ENCODE peak calls at places on chromosomes 4 and X, in seven cellular contexts. One of them, this sample, is unnamed.

GRCh38 chr4:99205104-99205979 is 13.7 kb downstream of the ADH6 start:
- DNase-seq in neural crest cell: no peak
- DNase-seq in stimulated activated CD8-positive, alpha-beta memory T cell treated with anti-CD3 and anti-CD28 coated beads, Interleukin-12 subunit alpha, Interleukin-12 subunit beta, amount 100 ng/mL, for 1 hour: no peak
- DNase-seq in iPS-NIHi11: peak
- DNase-seq in AG04449: no peak
- DNase-seq in GM18507: no peak
- DNase-seq in stimulated activated naive B cell treated with anti-CD40 and anti-IgM and Interleukin-4, amounts not matched to agents 10 μg/mL and 1 μg/mL and 100 μg/mL, for 72 hours: no peak
- DNase-seq in this sample: no peak

GRCh38 chrX:85084770-85085393 is 81.2 kb downstream of the APOOL start:
- DNase-seq in neural crest cell: peak
- DNase-seq in stimulated activated CD8-positive, alpha-beta memory T cell treated with anti-CD3 and anti-CD28 coated beads, Interleukin-12 subunit alpha, Interleukin-12 subunit beta, amount 100 ng/mL, for 1 hour: peak
- DNase-seq in iPS-NIHi11: peak
- DNase-seq in AG04449: no peak
- DNase-seq in GM18507: no peak
- DNase-seq in stimulated activated naive B cell treated with anti-CD40 and anti-IgM and Interleukin-4, amounts not matched to agents 10 μg/mL and 1 μg/mL and 100 μg/mL, for 72 hours: peak
- DNase-seq in this sample: no peak

GRCh38 chrX:133046601-133047000 is 50.3 kb downstream of the USP26 start:
- DNase-seq in neural crest cell: no peak
- DNase-seq in stimulated activated CD8-positive, alpha-beta memory T cell treated with anti-CD3 and anti-CD28 coated beads, Interleukin-12 subunit alpha, Interleukin-12 subunit beta, amount 100 ng/mL, for 1 hour: no peak
- DNase-seq in iPS-NIHi11: no peak
- DNase-seq in AG04449: no peak
- DNase-seq in GM18507: no peak
- DNase-seq in stimulated activated naive B cell treated with anti-CD40 and anti-IgM and Interleukin-4, amounts not matched to agents 10 μg/mL and 1 μg/mL and 100 μg/mL, for 72 hours: no peak
- DNase-seq in this sample: no peak

GRCh38 chrX:28847423-28847822 is 260.2 kb downstream of the IL1RAPL1 start:
- DNase-seq in neural crest cell: peak
- DNase-seq in stimulated activated CD8-positive, alpha-beta memory T cell treated with anti-CD3 and anti-CD28 coated beads, Interleukin-12 subunit alpha, Interleukin-12 subunit beta, amount 100 ng/mL, for 1 hour: no peak
- DNase-seq in iPS-NIHi11: peak
- DNase-seq in AG04449: no peak
- DNase-seq in GM18507: no peak
- DNase-seq in stimulated activated naive B cell treated with anti-CD40 and anti-IgM and Interleukin-4, amounts not matched to agents 10 μg/mL and 1 μg/mL and 100 μg/mL, for 72 hours: no peak
- DNase-seq in this sample: no peak

GRCh38 chr4:158025131-158025530 is 147.7 kb downstream of the GASK1B start:
- DNase-seq in neural crest cell: no peak
- DNase-seq in stimulated activated CD8-positive, alpha-beta memory T cell treated with anti-CD3 and anti-CD28 coated beads, Interleukin-12 subunit alpha, Interleukin-12 subunit beta, amount 100 ng/mL, for 1 hour: no peak
- DNase-seq in iPS-NIHi11: peak
- DNase-seq in AG04449: no peak
- DNase-seq in GM18507: no peak
- DNase-seq in stimulated activated naive B cell treated with anti-CD40 and anti-IgM and Interleukin-4, amounts not matched to agents 10 μg/mL and 1 μg/mL and 100 μg/mL, for 72 hours: no peak
- DNase-seq in this sample: no peak

GRCh38 chr4:72564184-72564583 is 4.8 kb downstream of the ADAMTS3 start:
- DNase-seq in neural crest cell: no peak
- DNase-seq in stimulated activated CD8-positive, alpha-beta memory T cell treated with anti-CD3 and anti-CD28 coated beads, Interleukin-12 subunit alpha, Interleukin-12 subunit beta, amount 100 ng/mL, for 1 hour: no peak
- DNase-seq in iPS-NIHi11: no peak
- DNase-seq in AG04449: no peak
- DNase-seq in GM18507: no peak
- DNase-seq in stimulated activated naive B cell treated with anti-CD40 and anti-IgM and Interleukin-4, amounts not matched to agents 10 μg/mL and 1 μg/mL and 100 μg/mL, for 72 hours: no peak
- DNase-seq in this sample: no peak

GRCh38 chr4:69617083-69617694 is 22.3 kb downstream of the UGT2A2 start:
- DNase-seq in neural crest cell: peak
- DNase-seq in stimulated activated CD8-positive, alpha-beta memory T cell treated with anti-CD3 and anti-CD28 coated beads, Interleukin-12 subunit alpha, Interleukin-12 subunit beta, amount 100 ng/mL, for 1 hour: no peak
- DNase-seq in iPS-NIHi11: peak
- DNase-seq in AG04449: no peak
- DNase-seq in GM18507: no peak
- DNase-seq in stimulated activated naive B cell treated with anti-CD40 and anti-IgM and Interleukin-4, amounts not matched to agents 10 μg/mL and 1 μg/mL and 100 μg/mL, for 72 hours: no peak
- DNase-seq in this sample: no peak

GRCh38 chr4:70895405-70895804 is 6.8 kb upstream of the MOB1B start:
- DNase-seq in neural crest cell: peak
- DNase-seq in stimulated activated CD8-positive, alpha-beta memory T cell treated with anti-CD3 and anti-CD28 coated beads, Interleukin-12 subunit alpha, Interleukin-12 subunit beta, amount 100 ng/mL, for 1 hour: no peak
- DNase-seq in iPS-NIHi11: no peak
- DNase-seq in AG04449: no peak
- DNase-seq in GM18507: no peak
- DNase-seq in stimulated activated naive B cell treated with anti-CD40 and anti-IgM and Interleukin-4, amounts not matched to agents 10 μg/mL and 1 μg/mL and 100 μg/mL, for 72 hours: no peak
- DNase-seq in this sample: no peak

GRCh38 chr4:151099976-151100417 is 569 bp downstream of the RPS3A start:
- DNase-seq in neural crest cell: no peak
- DNase-seq in stimulated activated CD8-positive, alpha-beta memory T cell treated with anti-CD3 and anti-CD28 coated beads, Interleukin-12 subunit alpha, Interleukin-12 subunit beta, amount 100 ng/mL, for 1 hour: no peak
- DNase-seq in iPS-NIHi11: peak
- DNase-seq in AG04449: no peak
- DNase-seq in GM18507: no peak
- DNase-seq in stimulated activated naive B cell treated with anti-CD40 and anti-IgM and Interleukin-4, amounts not matched to agents 10 μg/mL and 1 μg/mL and 100 μg/mL, for 72 hours: no peak
- DNase-seq in this sample: no peak

GRCh38 chr4:179695175-179695574 is 2252.9 kb upstream of the AGA start:
- DNase-seq in neural crest cell: no peak
- DNase-seq in stimulated activated CD8-positive, alpha-beta memory T cell treated with anti-CD3 and anti-CD28 coated beads, Interleukin-12 subunit alpha, Interleukin-12 subunit beta, amount 100 ng/mL, for 1 hour: no peak
- DNase-seq in iPS-NIHi11: no peak
- DNase-seq in AG04449: no peak
- DNase-seq in GM18507: no peak
- DNase-seq in stimulated activated naive B cell treated with anti-CD40 and anti-IgM and Interleukin-4, amounts not matched to agents 10 μg/mL and 1 μg/mL and 100 μg/mL, for 72 hours: no peak
- DNase-seq in this sample: no peak

GRCh38 chr4:94546949-94547348 is 95.2 kb downstream of the PDLIM5 start:
- DNase-seq in neural crest cell: no peak
- DNase-seq in stimulated activated CD8-positive, alpha-beta memory T cell treated with anti-CD3 and anti-CD28 coated beads, Interleukin-12 subunit alpha, Interleukin-12 subunit beta, amount 100 ng/mL, for 1 hour: no peak
- DNase-seq in iPS-NIHi11: no peak
- DNase-seq in AG04449: no peak
- DNase-seq in GM18507: no peak
- DNase-seq in stimulated activated naive B cell treated with anti-CD40 and anti-IgM and Interleukin-4, amounts not matched to agents 10 μg/mL and 1 μg/mL and 100 μg/mL, for 72 hours: no peak
- DNase-seq in this sample: no peak

GRCh38 chrX:1453951-1454785 is 1.5 kb upstream of the ASMTL start:
- DNase-seq in neural crest cell: peak
- DNase-seq in stimulated activated CD8-positive, alpha-beta memory T cell treated with anti-CD3 and anti-CD28 coated beads, Interleukin-12 subunit alpha, Interleukin-12 subunit beta, amount 100 ng/mL, for 1 hour: peak
- DNase-seq in iPS-NIHi11: peak
- DNase-seq in AG04449: peak
- DNase-seq in GM18507: peak
- DNase-seq in stimulated activated naive B cell treated with anti-CD40 and anti-IgM and Interleukin-4, amounts not matched to agents 10 μg/mL and 1 μg/mL and 100 μg/mL, for 72 hours: peak
- DNase-seq in this sample: peak

GRCh38 chr4:112515278-112516075 is 503 bp downstream of the NEUROG2 start:
- DNase-seq in neural crest cell: peak
- DNase-seq in stimulated activated CD8-positive, alpha-beta memory T cell treated with anti-CD3 and anti-CD28 coated beads, Interleukin-12 subunit alpha, Interleukin-12 subunit beta, amount 100 ng/mL, for 1 hour: no peak
- DNase-seq in iPS-NIHi11: peak
- DNase-seq in AG04449: no peak
- DNase-seq in GM18507: no peak
- DNase-seq in stimulated activated naive B cell treated with anti-CD40 and anti-IgM and Interleukin-4, amounts not matched to agents 10 μg/mL and 1 μg/mL and 100 μg/mL, for 72 hours: no peak
- DNase-seq in this sample: peak

GRCh38 chr4:24172406-24172805 is 282.6 kb upstream of the PPARGC1A start:
- DNase-seq in neural crest cell: no peak
- DNase-seq in stimulated activated CD8-positive, alpha-beta memory T cell treated with anti-CD3 and anti-CD28 coated beads, Interleukin-12 subunit alpha, Interleukin-12 subunit beta, amount 100 ng/mL, for 1 hour: no peak
- DNase-seq in iPS-NIHi11: no peak
- DNase-seq in AG04449: no peak
- DNase-seq in GM18507: no peak
- DNase-seq in stimulated activated naive B cell treated with anti-CD40 and anti-IgM and Interleukin-4, amounts not matched to agents 10 μg/mL and 1 μg/mL and 100 μg/mL, for 72 hours: no peak
- DNase-seq in this sample: no peak

GRCh38 chr4:118035309-118035708 is 1.0 kb downstream of the NDST3 start:
- DNase-seq in neural crest cell: no peak
- DNase-seq in stimulated activated CD8-positive, alpha-beta memory T cell treated with anti-CD3 and anti-CD28 coated beads, Interleukin-12 subunit alpha, Interleukin-12 subunit beta, amount 100 ng/mL, for 1 hour: no peak
- DNase-seq in iPS-NIHi11: no peak
- DNase-seq in AG04449: no peak
- DNase-seq in GM18507: no peak
- DNase-seq in stimulated activated naive B cell treated with anti-CD40 and anti-IgM and Interleukin-4, amounts not matched to agents 10 μg/mL and 1 μg/mL and 100 μg/mL, for 72 hours: no peak
- DNase-seq in this sample: no peak

GRCh38 chrX:11965436-11965835 is 172.8 kb upstream of the FRMPD4 start:
- DNase-seq in neural crest cell: no peak
- DNase-seq in stimulated activated CD8-positive, alpha-beta memory T cell treated with anti-CD3 and anti-CD28 coated beads, Interleukin-12 subunit alpha, Interleukin-12 subunit beta, amount 100 ng/mL, for 1 hour: no peak
- DNase-seq in iPS-NIHi11: no peak
- DNase-seq in AG04449: no peak
- DNase-seq in GM18507: no peak
- DNase-seq in stimulated activated naive B cell treated with anti-CD40 and anti-IgM and Interleukin-4, amounts not matched to agents 10 μg/mL and 1 μg/mL and 100 μg/mL, for 72 hours: no peak
- DNase-seq in this sample: no peak

GRCh38 chr4:172802041-172802440 is 366.6 kb upstream of the GALNT7 start:
- DNase-seq in neural crest cell: no peak
- DNase-seq in stimulated activated CD8-positive, alpha-beta memory T cell treated with anti-CD3 and anti-CD28 coated beads, Interleukin-12 subunit alpha, Interleukin-12 subunit beta, amount 100 ng/mL, for 1 hour: no peak
- DNase-seq in iPS-NIHi11: no peak
- DNase-seq in AG04449: no peak
- DNase-seq in GM18507: no peak
- DNase-seq in stimulated activated naive B cell treated with anti-CD40 and anti-IgM and Interleukin-4, amounts not matched to agents 10 μg/mL and 1 μg/mL and 100 μg/mL, for 72 hours: no peak
- DNase-seq in this sample: no peak

GRCh38 chr4:171981185-171981584 is 168.0 kb downstream of the GALNTL6 start:
- DNase-seq in neural crest cell: no peak
- DNase-seq in stimulated activated CD8-positive, alpha-beta memory T cell treated with anti-CD3 and anti-CD28 coated beads, Interleukin-12 subunit alpha, Interleukin-12 subunit beta, amount 100 ng/mL, for 1 hour: no peak
- DNase-seq in iPS-NIHi11: no peak
- DNase-seq in AG04449: no peak
- DNase-seq in GM18507: no peak
- DNase-seq in stimulated activated naive B cell treated with anti-CD40 and anti-IgM and Interleukin-4, amounts not matched to agents 10 μg/mL and 1 μg/mL and 100 μg/mL, for 72 hours: no peak
- DNase-seq in this sample: no peak

GRCh38 chrX:108437354-108437753 is 868 bp downstream of the COL4A6 start:
- DNase-seq in neural crest cell: no peak
- DNase-seq in stimulated activated CD8-positive, alpha-beta memory T cell treated with anti-CD3 and anti-CD28 coated beads, Interleukin-12 subunit alpha, Interleukin-12 subunit beta, amount 100 ng/mL, for 1 hour: no peak
- DNase-seq in iPS-NIHi11: no peak
- DNase-seq in AG04449: no peak
- DNase-seq in GM18507: no peak
- DNase-seq in stimulated activated naive B cell treated with anti-CD40 and anti-IgM and Interleukin-4, amounts not matched to agents 10 μg/mL and 1 μg/mL and 100 μg/mL, for 72 hours: no peak
- DNase-seq in this sample: no peak

GRCh38 chrX:24838624-24839023 is 144.9 kb downstream of the POLA1 start:
- DNase-seq in neural crest cell: peak
- DNase-seq in stimulated activated CD8-positive, alpha-beta memory T cell treated with anti-CD3 and anti-CD28 coated beads, Interleukin-12 subunit alpha, Interleukin-12 subunit beta, amount 100 ng/mL, for 1 hour: no peak
- DNase-seq in iPS-NIHi11: no peak
- DNase-seq in AG04449: no peak
- DNase-seq in GM18507: no peak
- DNase-seq in stimulated activated naive B cell treated with anti-CD40 and anti-IgM and Interleukin-4, amounts not matched to agents 10 μg/mL and 1 μg/mL and 100 μg/mL, for 72 hours: no peak
- DNase-seq in this sample: no peak

GRCh38 chrX:41391606-41392005 is 55.5 kb upstream of the NYX start:
- DNase-seq in neural crest cell: no peak
- DNase-seq in stimulated activated CD8-positive, alpha-beta memory T cell treated with anti-CD3 and anti-CD28 coated beads, Interleukin-12 subunit alpha, Interleukin-12 subunit beta, amount 100 ng/mL, for 1 hour: no peak
- DNase-seq in iPS-NIHi11: no peak
- DNase-seq in AG04449: no peak
- DNase-seq in GM18507: no peak
- DNase-seq in stimulated activated naive B cell treated with anti-CD40 and anti-IgM and Interleukin-4, amounts not matched to agents 10 μg/mL and 1 μg/mL and 100 μg/mL, for 72 hours: no peak
- DNase-seq in this sample: no peak

GRCh38 chr4:54384563-54384962 is 155.5 kb downstream of the PDGFRA start:
- DNase-seq in neural crest cell: no peak
- DNase-seq in stimulated activated CD8-positive, alpha-beta memory T cell treated with anti-CD3 and anti-CD28 coated beads, Interleukin-12 subunit alpha, Interleukin-12 subunit beta, amount 100 ng/mL, for 1 hour: no peak
- DNase-seq in iPS-NIHi11: peak
- DNase-seq in AG04449: no peak
- DNase-seq in GM18507: no peak
- DNase-seq in stimulated activated naive B cell treated with anti-CD40 and anti-IgM and Interleukin-4, amounts not matched to agents 10 μg/mL and 1 μg/mL and 100 μg/mL, for 72 hours: peak
- DNase-seq in this sample: no peak

GRCh38 chr4:177064724-177065394 is 244.8 kb upstream of the NEIL3 start:
- DNase-seq in neural crest cell: no peak
- DNase-seq in stimulated activated CD8-positive, alpha-beta memory T cell treated with anti-CD3 and anti-CD28 coated beads, Interleukin-12 subunit alpha, Interleukin-12 subunit beta, amount 100 ng/mL, for 1 hour: no peak
- DNase-seq in iPS-NIHi11: no peak
- DNase-seq in AG04449: no peak
- DNase-seq in GM18507: no peak
- DNase-seq in stimulated activated naive B cell treated with anti-CD40 and anti-IgM and Interleukin-4, amounts not matched to agents 10 μg/mL and 1 μg/mL and 100 μg/mL, for 72 hours: no peak
- DNase-seq in this sample: no peak

GRCh38 chr4:151671541-151672059 is 89.2 kb downstream of the GATB start:
- DNase-seq in neural crest cell: no peak
- DNase-seq in stimulated activated CD8-positive, alpha-beta memory T cell treated with anti-CD3 and anti-CD28 coated beads, Interleukin-12 subunit alpha, Interleukin-12 subunit beta, amount 100 ng/mL, for 1 hour: no peak
- DNase-seq in iPS-NIHi11: no peak
- DNase-seq in AG04449: no peak
- DNase-seq in GM18507: no peak
- DNase-seq in stimulated activated naive B cell treated with anti-CD40 and anti-IgM and Interleukin-4, amounts not matched to agents 10 μg/mL and 1 μg/mL and 100 μg/mL, for 72 hours: no peak
- DNase-seq in this sample: no peak

GRCh38 chrX:12974797-12975669 is at the start of gene TMSB4X:
- DNase-seq in neural crest cell: peak
- DNase-seq in stimulated activated CD8-positive, alpha-beta memory T cell treated with anti-CD3 and anti-CD28 coated beads, Interleukin-12 subunit alpha, Interleukin-12 subunit beta, amount 100 ng/mL, for 1 hour: peak
- DNase-seq in iPS-NIHi11: peak
- DNase-seq in AG04449: no peak
- DNase-seq in GM18507: no peak
- DNase-seq in stimulated activated naive B cell treated with anti-CD40 and anti-IgM and Interleukin-4, amounts not matched to agents 10 μg/mL and 1 μg/mL and 100 μg/mL, for 72 hours: peak
- DNase-seq in this sample: peak

GRCh38 chr4:102827674-102828496 is 534 bp upstream of the UBE2D3 start:
- DNase-seq in neural crest cell: peak
- DNase-seq in stimulated activated CD8-positive, alpha-beta memory T cell treated with anti-CD3 and anti-CD28 coated beads, Interleukin-12 subunit alpha, Interleukin-12 subunit beta, amount 100 ng/mL, for 1 hour: peak
- DNase-seq in iPS-NIHi11: peak
- DNase-seq in AG04449: peak
- DNase-seq in GM18507: peak
- DNase-seq in stimulated activated naive B cell treated with anti-CD40 and anti-IgM and Interleukin-4, amounts not matched to agents 10 μg/mL and 1 μg/mL and 100 μg/mL, for 72 hours: peak
- DNase-seq in this sample: peak

GRCh38 chrX:133294126-133294525 is 76.0 kb upstream of the TFDP3 start:
- DNase-seq in neural crest cell: no peak
- DNase-seq in stimulated activated CD8-positive, alpha-beta memory T cell treated with anti-CD3 and anti-CD28 coated beads, Interleukin-12 subunit alpha, Interleukin-12 subunit beta, amount 100 ng/mL, for 1 hour: no peak
- DNase-seq in iPS-NIHi11: no peak
- DNase-seq in AG04449: no peak
- DNase-seq in GM18507: no peak
- DNase-seq in stimulated activated naive B cell treated with anti-CD40 and anti-IgM and Interleukin-4, amounts not matched to agents 10 μg/mL and 1 μg/mL and 100 μg/mL, for 72 hours: no peak
- DNase-seq in this sample: no peak